ENCODE peak calls at places on chromosomes 7 and 10, in nine cellular contexts. B is NCI-H1694; C is activated naive CD8-positive, alpha-beta T cell treated with anti-CD3 and anti-CD28 coated beads, Interleukin-2, amount 50 U/mL, for 24 hours; O is ELF-1; Q is head of caudate nucleus; X is neural progenitor cell; J is H7; T is fibroblast of the conjunctiva; Y is AG10803. L is an unnamed sample.

GRCh38 chr10:132627736-132628512 is 90.3 kb downstream of the INPP5A start:
- DNase-seq in J (no peak), X (no peak), Q (peak), T (no peak), C (no peak), B (no peak), O (peak), Y (peak), L (peak)

GRCh38 chr10:35307297-35307696 is 29.0 kb upstream of the CCNY start:
- DNase-seq in J (no peak), C (no peak), T (no peak), Q (no peak), O (no peak), Y (peak), X (no peak), B (no peak), L (no peak)

GRCh38 chr7:23072043-23072442 is 33.5 kb upstream of the KLHL7 start:
- DNase-seq in X (no peak), J (no peak), T (no peak), B (no peak), O (no peak), Y (peak), Q (no peak), C (no peak), L (no peak)

GRCh38 chr10:7908541-7909210 is 90.4 kb downstream of the TAF3 start:
- DNase-seq in C (no peak), O (no peak), T (no peak), Y (no peak), Q (no peak), B (no peak), J (no peak), X (no peak), L (no peak)

GRCh38 chr10:109820620-109821405 is 102.5 kb downstream of the XPNPEP1 start:
- DNase-seq in O (no peak), Q (no peak), Y (no peak), X (no peak), C (no peak), J (no peak), B (no peak), T (no peak), L (no peak)

GRCh38 chr10:23826399-23826798 is 382.5 kb upstream of the KIAA1217 start:
- DNase-seq in X (peak), C (peak), T (no peak), Q (no peak), Y (peak), B (no peak), O (peak), J (peak), L (no peak)

GRCh38 chr10:44933117-44933450 is 21.9 kb downstream of the TMEM72 start:
- DNase-seq in O (peak), C (no peak), Y (no peak), T (no peak), B (no peak), J (no peak), Q (no peak), X (no peak), L (no peak)

GRCh38 chr7:157490465-157490912 is 153.7 kb downstream of the DNAJB6 start:
- DNase-seq in T (peak), C (no peak), O (no peak), Y (peak), J (no peak), X (no peak), Q (no peak), B (no peak), L (no peak)

GRCh38 chr10:32962541-32962940 is 4.5 kb upstream of the ITGB1 start:
- DNase-seq in B (no peak), T (no peak), X (no peak), J (no peak), O (no peak), Q (no peak), C (no peak), Y (no peak), L (no peak)

GRCh38 chr7:21159506-21159905 is 268.4 kb upstream of the SP4 start:
- DNase-seq in Q (no peak), B (no peak), T (no peak), C (no peak), O (no peak), X (no peak), J (no peak), Y (no peak), L (no peak)

GRCh38 chr7:71238541-71238940 is 106.6 kb downstream of the GALNT17 start:
- DNase-seq in O (no peak), T (no peak), B (no peak), C (no peak), Y (no peak), Q (no peak), J (no peak), X (peak), L (no peak)

GRCh38 chr7:100079024-100079560 is 2.4 kb downstream of the ZNF3 start:
- DNase-seq in J (no peak), B (no peak), X (no peak), Q (no peak), Y (no peak), T (no peak), O (no peak), C (no peak), L (no peak)

GRCh38 chr10:79342811-79343541 is 4.3 kb upstream of the PPIF start:
- DNase-seq in C (peak), B (no peak), X (no peak), Y (no peak), Q (no peak), T (no peak), J (no peak), O (no peak), L (no peak)

GRCh38 chr7:132066776-132067175 is 509.5 kb downstream of the PLXNA4 start:
- DNase-seq in Q (no peak), C (no peak), Y (peak), X (no peak), T (no peak), B (peak), O (peak), J (no peak), L (no peak)

GRCh38 chr10:51658075-51658474 is 41.3 kb downstream of the CSTF2T start:
- DNase-seq in T (no peak), Q (no peak), Y (no peak), J (no peak), X (peak), B (no peak), O (no peak), C (no peak), L (peak)

GRCh38 chr7:150432915-150433892 is 17.2 kb upstream of the GIMAP8 start:
- DNase-seq in O (no peak), B (no peak), J (no peak), T (no peak), Q (no peak), Y (no peak), C (no peak), X (no peak), L (no peak)

GRCh38 chr10:101467286-101467770 is 113.4 kb downstream of the BTRC start:
- DNase-seq in T (peak), Y (peak), C (peak), X (peak), B (peak), O (peak), J (peak), Q (no peak), L (peak)

GRCh38 chr7:151225948-151226510 is 976 bp downstream of the ABCF2 start:
- DNase-seq in Q (no peak), Y (no peak), C (no peak), B (no peak), J (no peak), O (no peak), T (no peak), X (no peak), L (no peak)

GRCh38 chr7:30770936-30771858 is at the start of gene MINDY4:
- DNase-seq in C (peak), B (no peak), Q (peak), O (peak), X (peak), J (peak), Y (peak), T (peak), L (peak)

GRCh38 chr10:103598654-103599115 is 105.2 kb downstream of the NEURL1 start:
- DNase-seq in J (peak), C (peak), B (peak), Y (peak), T (peak), X (peak), Q (peak), O (peak), L (peak)

GRCh38 chr7:70598976-70599375 is 533.0 kb upstream of the GALNT17 start:
- DNase-seq in T (peak), J (no peak), B (no peak), O (no peak), C (no peak), Q (no peak), X (no peak), Y (peak), L (no peak)

GRCh38 chr10:25063644-25064043 is 47.2 kb downstream of the THNSL1 start:
- DNase-seq in J (no peak), Q (no peak), T (no peak), Y (no peak), B (no peak), X (no peak), O (no peak), C (no peak), L (no peak)

GRCh38 chr7:142568430-142569097 is 180.7 kb upstream of the PRSS1 start:
- DNase-seq in J (no peak), Y (peak), O (no peak), T (peak), B (no peak), X (no peak), C (no peak), Q (no peak), L (no peak)

GRCh38 chr7:2641406-2642393 is 9.9 kb downstream of the TTYH3 start:
- DNase-seq in X (peak), C (peak), T (peak), B (no peak), Y (peak), O (peak), J (peak), Q (peak), L (no peak)